ENCODE peak calls at places on chromosomes 2 and 18, in six cellular contexts. V, I, G, E, Q and S are unnamed samples.

GRCh38 chr2:232327089-232328037 is 51.2 kb upstream of the ALPP start:
- DNase-seq in Q (peak; percentile 73), V (peak; percentile 64), E (no peak), I (peak; percentile 70), G (peak; percentile 84), S (peak; percentile 95)

GRCh38 chr2:99662761-99663341 is 173.0 kb upstream of the REV1 start:
- DNase-seq in I (peak; percentile 86), Q (no peak), E (peak; percentile 77), V (peak; percentile 51), G (no peak), S (no peak)

GRCh38 chr2:239189711-239190131 is 211.1 kb downstream of the HDAC4 start:
- DNase-seq in Q (no peak), G (peak; percentile 57), V (no peak), I (no peak), E (no peak), S (peak; percentile 63)

GRCh38 chr18:67104700-67105284 is 411.7 kb downstream of the DSEL start:
- DNase-seq in V (no peak), Q (peak; percentile 55), E (no peak), G (peak; percentile 65), I (peak; percentile 71), S (no peak)

GRCh38 chr18:12011962-12012549 is 30.7 kb downstream of the IMPA2 start:
- DNase-seq in V (no peak), I (no peak), Q (no peak), G (peak; percentile 72), E (no peak), S (no peak)

GRCh38 chr18:54790109-54790508 is 38.2 kb upstream of the RAB27B start:
- DNase-seq in E (no peak), Q (no peak), I (no peak), G (no peak), V (no peak), S (no peak)

GRCh38 chr2:27638023-27638637 is 9.3 kb downstream of the GPN1 start:
- DNase-seq in I (no peak), Q (no peak), E (no peak), V (no peak), G (no peak), S (no peak)

GRCh38 chr2:106932644-106933043 is 46.7 kb upstream of the ST6GAL2 start:
- DNase-seq in I (no peak), Q (no peak), V (no peak), G (no peak), E (no peak), S (no peak)

GRCh38 chr2:217903142-217903858 is 99.5 kb downstream of the TNS1 start:
- DNase-seq in Q (no peak), V (no peak), E (no peak), G (no peak), I (no peak), S (no peak)

GRCh38 chr18:63648241-63648640 is 4.2 kb upstream of the SERPINB4 start:
- DNase-seq in E (no peak), Q (no peak), V (no peak), G (no peak), I (peak; percentile 13), S (no peak)

DNA sequence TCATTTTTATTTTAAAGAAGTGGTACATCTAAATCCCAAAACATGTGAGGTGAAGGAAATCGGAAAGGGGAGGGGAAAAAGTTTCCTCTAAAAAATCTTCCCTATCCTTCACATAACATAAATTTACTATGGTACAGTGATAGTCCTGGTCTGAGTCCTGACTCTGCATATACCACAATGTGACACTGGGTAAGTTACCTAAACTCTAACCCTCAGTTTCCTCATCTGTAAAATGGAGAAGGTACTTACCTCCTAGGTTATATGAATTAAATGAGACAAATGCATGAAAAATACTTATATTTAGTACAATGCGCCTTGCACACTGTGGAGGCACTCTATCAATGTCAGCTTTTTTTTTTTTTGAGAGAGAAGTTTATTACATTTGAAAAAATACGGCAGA is 42.3 kb downstream of the TRAK2 start:
- DNase-seq in G (no peak), V (no peak), E (no peak), Q (no peak), I (no peak), S (no peak)
- H3K4me1 ChIP-seq in G (peaks cover 40% of the 10 kb centered on the region), V (peaks cover 15% of the 10 kb centered on the region), E (peaks cover 23% of the 10 kb centered on the region), Q (peaks cover 3% of the 10 kb centered on the region), I (peaks cover 28% of the 10 kb centered on the region), S (peaks cover 64% of the 10 kb centered on the region)

DNA sequence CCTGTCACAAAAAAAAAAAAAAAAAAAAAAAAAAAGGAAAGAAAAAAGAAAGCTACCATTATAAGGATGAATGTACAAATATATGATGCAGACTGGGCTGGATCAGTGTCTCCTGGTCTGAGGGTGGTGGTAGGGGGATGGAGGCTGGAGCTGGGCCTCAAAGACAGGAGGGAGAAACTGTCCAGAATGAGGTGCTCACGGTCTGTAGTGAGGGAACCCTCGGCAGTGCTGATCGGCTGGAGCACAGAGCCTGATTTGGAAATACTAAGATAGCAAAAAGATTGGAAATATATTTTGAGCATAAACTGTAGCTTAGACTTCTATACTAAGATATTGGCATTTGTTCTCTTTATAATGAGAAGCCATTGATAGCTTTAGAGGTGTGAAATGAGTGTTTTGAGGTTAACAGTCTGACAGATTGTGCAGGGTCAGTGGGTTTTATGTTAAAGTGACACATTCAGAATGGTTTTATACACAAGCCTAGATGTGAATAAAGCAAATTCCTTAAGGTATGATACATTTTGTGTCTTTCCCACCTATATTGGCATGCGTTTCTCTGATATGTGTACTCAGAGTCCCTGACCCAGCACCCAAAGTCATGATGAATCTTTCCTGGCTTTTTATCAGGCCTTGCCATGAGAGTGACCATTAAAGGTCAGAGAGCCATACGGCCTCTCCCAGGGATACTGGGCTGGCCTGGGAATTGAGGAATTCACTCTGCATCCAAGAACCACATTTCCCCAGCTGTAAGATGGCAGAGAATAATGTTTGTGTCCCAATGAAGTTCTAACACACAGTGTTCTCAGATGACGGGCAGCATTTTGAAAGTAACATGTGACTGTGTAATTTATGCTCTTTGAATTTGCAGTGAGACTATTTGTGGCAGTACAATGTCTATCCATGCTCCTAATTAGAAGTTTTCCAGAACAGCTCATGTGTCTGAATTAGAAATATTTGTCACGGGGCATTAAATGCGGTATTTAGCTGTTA is 7.7 kb upstream of the SLC3A1 start:
- DNase-seq in V (no peak), I (peak; percentile 51), G (no peak), Q (no peak), E (no peak), S (no peak)
- H3K27ac ChIP-seq in V (peak overlapping the region; percentile 30), I (no peak overlapping the region), G (peak overlapping the region; percentile 24), Q (no peak overlapping the region), E (peak overlapping the region; percentile 69), S (no peak overlapping the region)

DNA sequence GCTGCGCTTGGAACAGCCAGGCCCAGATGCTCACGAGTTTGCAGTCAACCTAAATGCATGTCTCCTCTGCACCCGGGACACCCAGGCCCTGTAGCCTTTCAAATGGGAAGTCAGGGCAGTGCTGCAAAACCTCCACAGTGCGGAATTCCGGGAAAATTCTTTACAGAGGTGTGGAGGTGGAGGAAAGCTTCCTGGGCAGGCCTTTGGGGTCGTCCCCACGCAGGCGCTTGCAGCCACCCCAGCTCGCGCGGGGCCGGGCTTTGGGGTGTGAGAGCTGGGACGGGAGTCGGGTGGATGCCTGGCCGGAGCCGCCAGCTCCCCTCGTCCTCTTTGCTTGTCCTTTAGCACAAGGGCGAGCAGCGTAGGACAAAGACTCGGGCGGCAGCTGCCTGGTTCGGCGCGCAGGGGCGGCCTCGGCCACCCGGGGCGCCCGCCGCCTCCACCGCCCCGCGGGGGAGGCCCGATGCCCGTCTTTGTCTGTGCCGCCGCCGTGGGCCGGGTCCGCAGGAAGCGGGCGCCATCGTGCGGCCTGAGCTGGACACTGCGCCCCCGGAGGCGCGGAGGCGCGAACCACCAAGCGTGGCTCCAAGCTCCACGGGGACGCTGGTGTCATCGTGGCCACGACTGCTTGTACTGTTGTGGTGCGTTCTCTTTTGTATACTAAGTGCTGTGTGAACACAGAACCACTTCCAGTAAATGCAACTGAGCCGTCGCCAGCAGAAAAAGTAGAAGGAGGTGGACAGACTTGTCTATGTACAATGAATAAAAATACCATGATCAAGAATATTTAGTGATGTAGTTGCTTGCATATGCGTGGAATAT is 28.2 kb upstream of the BCL11A start:
- DNase-seq in G (peak; percentile 86), Q (peak; percentile 59), E (peak; percentile 48), I (peak; percentile 61), V (peak; percentile 50), S (peak; percentile 95)
- H3K4me3 ChIP-seq in G (peak overlapping the region; percentile 39), Q (no peak overlapping the region), E (peak overlapping the region; percentile 26), I (peak overlapping the region; percentile 35), V (peak overlapping the region; percentile 17), S (no peak overlapping the region)

GRCh38 chr2:126623000-126623399 is 33.0 kb upstream of the GYPC start:
- DNase-seq in G (no peak), V (no peak), Q (no peak), I (no peak), E (no peak), S (no peak)
- H3K4me1 ChIP-seq in G (no peaks in the 10 kb centered on the region), V (no peaks in the 10 kb centered on the region), Q (no peaks in the 10 kb centered on the region), I (peaks cover 8% of the 10 kb centered on the region), E (no peaks in the 10 kb centered on the region), S (no peaks in the 10 kb centered on the region)

GRCh38 chr2:144606756-144607498 is 87.0 kb upstream of the ZEB2 start:
- DNase-seq in V (no peak), I (no peak), G (no peak), E (no peak), Q (no peak), S (no peak)
- H3K27ac ChIP-seq in V (no peak overlapping the region), I (no peak overlapping the region), G (peak overlapping the region; percentile 31), E (peak overlapping the region; percentile 79), Q (no peak overlapping the region), S (peak overlapping the region; percentile 73)

GRCh38 chr2:88561646-88562388 is 65.4 kb downstream of the EIF2AK3 start:
- DNase-seq in E (no peak), Q (no peak), G (no peak), V (no peak), I (no peak), S (no peak)
- H3K4me3 ChIP-seq in E (no peak overlapping the region), Q (no peak overlapping the region), G (no peak overlapping the region), V (no peak overlapping the region), I (no peak overlapping the region), S (no peak overlapping the region)

GRCh38 chr2:9255416-9255815 is 48.8 kb downstream of the ASAP2 start:
- DNase-seq in Q (no peak), E (no peak), G (no peak), V (no peak), I (no peak), S (no peak)
- H3K4me1 ChIP-seq in Q (peaks cover 38% of the 10 kb centered on the region), E (peaks cover 7% of the 10 kb centered on the region), G (peaks cover 36% of the 10 kb centered on the region), V (peaks cover 10% of the 10 kb centered on the region), I (peaks cover 22% of the 10 kb centered on the region), S (no peaks in the 10 kb centered on the region)

DNA sequence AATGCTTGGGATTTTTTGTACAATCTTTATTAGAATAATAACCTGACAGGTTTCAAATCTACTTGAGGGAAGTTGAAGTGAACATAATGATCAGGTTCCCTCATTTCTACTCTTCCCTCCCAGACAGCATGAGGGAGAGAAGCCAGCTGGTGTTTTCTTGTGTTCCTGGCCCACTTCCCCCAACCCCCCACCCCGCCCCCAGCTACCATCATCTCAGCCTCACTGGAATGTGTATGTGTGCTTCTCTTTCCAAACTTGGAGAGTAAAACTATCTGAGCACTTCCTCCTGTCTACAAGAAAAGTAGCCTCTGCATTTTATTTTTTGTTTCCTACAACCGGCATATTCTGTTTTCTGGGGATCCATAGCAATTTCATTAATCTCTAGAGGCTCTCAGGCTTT is 53.7 kb upstream of the GRHL1 start:
- DNase-seq in Q (no peak), G (no peak), E (no peak), I (peak; percentile 42), V (no peak), S (no peak)
- H3K27ac ChIP-seq in Q (no peak overlapping the region), G (no peak overlapping the region), E (peak overlapping the region; percentile 77), I (peak overlapping the region; percentile 61), V (peak overlapping the region; percentile 51), S (no peak overlapping the region)

GRCh38 chr2:101328474-101329007 is 20.0 kb upstream of the RNF149 start:
- DNase-seq in I (peak; percentile 39), G (no peak), V (no peak), E (no peak), Q (peak; percentile 52), S (no peak)
- H3K4me3 ChIP-seq in I (no peak overlapping the region), G (no peak overlapping the region), V (no peak overlapping the region), E (no peak overlapping the region), Q (no peak overlapping the region), S (no peak overlapping the region)